ENCODE peak calls at places on chromosomes 12 and 14, in six cellular contexts. L is AG04450, K is transverse colon, O is lower lobe of right lung, Q is heart left ventricle, C is Panc1. B is an unnamed sample.
A peak's percentile ranks its signal among the peaks of the same experiment; 100 is the strongest.

GRCh38 chr12:132411457-132411856 is 78.5 kb upstream of the FBRSL1 start:
- DNase-seq in L (no peak), K (no peak), O (no peak), Q (no peak), C (no peak), B (no peak)

GRCh38 chr14:21749306-21749868 is 75.8 kb upstream of the OR4E1 start:
- DNase-seq in L (no peak), K (no peak), O (no peak), Q (no peak), C (no peak), B (no peak)

GRCh38 chr12:25958254-25959068 is at the start of gene RASSF8:
- DNase-seq in L (peak; percentile 21), K (peak; percentile 62), O (peak; percentile 79), Q (peak; percentile 81), C (no peak), B (no peak)

GRCh38 chr14:80211143-80212024 is at the start of gene DIO2:
- DNase-seq in L (no peak), K (no peak), O (no peak), Q (peak; percentile 45), C (no peak), B (no peak)

GRCh38 chr14:99562848-99563748 is 40.9 kb downstream of the CCDC85C start:
- DNase-seq in L (peak; percentile 39), K (peak; percentile 82), O (peak; percentile 91), Q (peak; percentile 76), C (no peak), B (no peak)

GRCh38 chr12:47946413-47947107 is 16.8 kb upstream of the TMEM106C start:
- DNase-seq in L (no peak), K (no peak), O (peak; percentile 66), Q (no peak), C (no peak), B (no peak)

GRCh38 chr14:86166541-86166940 is 636.6 kb downstream of the FLRT2 start:
- DNase-seq in L (no peak), K (no peak), O (no peak), Q (no peak), C (no peak), B (no peak)

GRCh38 chr12:43805149-43805856 is 814 bp downstream of the TWF1 start:
- DNase-seq in L (no peak), K (no peak), O (no peak), Q (no peak), C (no peak), B (no peak)

GRCh38 chr14:92657457-92658142 is 90.8 kb downstream of the LGMN start:
- DNase-seq in L (no peak), K (peak; percentile 54), O (peak; percentile 88), Q (peak; percentile 54), C (no peak), B (no peak)

GRCh38 chr12:70671698-70672097 is 34.5 kb upstream of the PTPRB start:
- DNase-seq in L (no peak), K (no peak), O (no peak), Q (no peak), C (no peak), B (no peak)

GRCh38 chr12:105399428-105400081 is 69.1 kb downstream of the C12orf75 start:
- DNase-seq in L (no peak), K (peak; percentile 33), O (no peak), Q (no peak), C (no peak), B (no peak)

GRCh38 chr12:119020377-119021360 is 39.3 kb downstream of the SRRM4 start:
- DNase-seq in L (no peak), K (peak; percentile 18), O (peak; percentile 74), Q (peak; percentile 10), C (no peak), B (no peak)
- TF ChIP-seq CTCF in L (no peak), K (no peak), O (peak; percentile 48), Q (peak; percentile 35), C (peak; percentile 78), B (no peak)

DNA sequence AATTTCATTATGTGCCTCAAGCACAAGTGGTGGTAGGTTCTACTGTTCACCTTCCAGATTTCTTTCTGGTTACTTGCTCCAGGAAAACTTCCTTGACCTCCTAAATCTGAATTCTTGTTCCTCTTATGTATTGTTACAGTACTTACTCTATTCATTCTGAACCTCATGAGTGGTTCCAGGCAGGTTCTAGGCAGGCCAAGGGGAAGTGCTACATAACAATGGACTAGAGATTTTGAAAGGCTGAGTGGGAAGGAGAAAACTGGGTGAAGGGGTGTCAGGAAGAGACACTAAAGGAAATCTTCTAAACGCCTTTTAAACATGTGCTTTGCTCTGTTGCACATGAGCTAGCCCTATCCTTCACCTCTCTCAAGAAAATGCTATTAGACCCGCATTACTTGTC is 1.6 kb downstream of the YARS2 start:
- DNase-seq in L (no peak), K (no peak), O (no peak), Q (no peak), C (no peak), B (no peak)
- H3K4me3 ChIP-seq in L (peak overlapping the region; percentile 75), K (peak overlapping the region; percentile 99), O (peak overlapping the region; percentile 87), Q (peak overlapping the region; percentile 80), C (peak overlapping the region; percentile 98), B (peak overlapping the region; percentile 88)

GRCh38 chr12:121791671-121792496 is 1.6 kb downstream of the RHOF start:
- DNase-seq in L (no peak), K (peak; percentile 81), O (no peak), Q (no peak), C (no peak), B (no peak)
- TF ChIP-seq CTCF in L (no peak), K (no peak), O (no peak), Q (no peak), C (no peak), B (no peak)

DNA sequence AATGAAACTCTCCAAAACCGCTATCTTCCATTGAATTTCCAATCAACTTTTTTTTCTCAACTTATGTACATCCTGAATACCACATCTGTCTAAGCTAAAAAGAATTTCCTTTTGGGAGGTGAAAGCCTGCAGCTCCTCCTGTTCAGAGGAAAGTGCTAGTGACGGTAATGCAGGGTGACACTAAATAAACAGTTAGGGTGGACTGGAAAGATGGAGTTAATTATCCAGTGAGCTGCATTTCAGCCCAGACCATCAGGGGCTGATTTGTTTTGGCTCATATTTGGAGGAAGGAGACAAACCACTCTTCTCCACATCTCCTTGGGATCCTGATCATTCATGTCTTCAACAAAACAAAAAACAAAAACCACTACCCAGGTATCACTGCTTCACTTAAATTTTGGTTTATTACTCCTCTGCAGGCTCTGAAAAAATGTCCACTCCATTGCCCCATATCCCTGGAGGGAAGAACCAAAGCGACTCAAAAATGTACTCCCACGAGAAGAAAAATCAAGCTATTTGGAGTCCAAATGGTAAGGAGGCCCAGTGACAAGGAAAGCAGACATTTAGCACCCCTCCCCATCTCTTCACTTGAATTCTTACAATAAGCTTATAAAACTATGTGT is 5.1 kb upstream of the SIX1 start:
- DNase-seq in L (no peak), K (no peak), O (no peak), Q (no peak), C (no peak), B (peak; percentile 83)
- H3K4me3 ChIP-seq in L (no peak overlapping the region), K (no peak overlapping the region), O (no peak overlapping the region), Q (no peak overlapping the region), C (no peak overlapping the region), B (no peak overlapping the region)

GRCh38 chr14:105021656-105022275 is 883 bp upstream of the CDCA4 start:
- DNase-seq in L (no peak), K (peak; percentile 64), O (peak; percentile 63), Q (no peak), C (no peak), B (no peak)
- TF ChIP-seq CTCF in L (peak; percentile 5), K (no peak), O (no peak), Q (no peak), C (no peak), B (no peak)

DNA sequence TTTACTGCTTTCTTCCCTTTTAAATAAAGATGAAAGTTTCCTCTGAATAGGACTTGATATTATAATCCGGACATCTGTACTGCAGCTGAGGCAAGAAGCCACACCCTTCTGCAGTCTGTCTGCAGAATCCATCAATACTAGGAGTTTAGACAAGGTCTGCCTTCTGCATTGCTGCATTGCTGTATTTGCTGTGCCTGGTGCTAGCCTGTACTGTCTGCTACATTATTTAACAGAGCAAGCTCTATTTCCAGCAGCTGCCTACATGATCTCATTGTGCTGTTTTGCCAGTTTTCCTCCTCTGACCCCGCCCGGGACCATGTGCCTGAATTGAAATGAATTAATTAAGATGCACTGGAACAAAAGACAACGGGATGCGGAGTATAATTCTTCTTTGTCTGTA is 1.7 kb downstream of the TUBA1A start:
- DNase-seq in L (no peak), K (no peak), O (no peak), Q (peak; percentile 69), C (no peak), B (no peak)
- H3K4me3 ChIP-seq in L (peak overlapping the region; percentile 94), K (peak overlapping the region; percentile 84), O (peak overlapping the region; percentile 91), Q (peak overlapping the region; percentile 92), C (peak overlapping the region; percentile 79), B (peak overlapping the region; percentile 97)

B was measured in BJ.